ENCODE peak calls at places on chromosomes 7 and 10, in four cellular contexts. N is memory B cell, U is frontal cortex, J is DMS53. R is an unnamed sample.

GRCh38 chr10:88565072-88565471 is 18.0 kb downstream of the RNLS start:
- DNase-seq in N (no peak), U (no peak), J (peak; percentile 66), R (peak; percentile 17)

GRCh38 chr10:49598986-49599385 is 11.1 kb upstream of the SLC18A3 start:
- DNase-seq in N (no peak), U (no peak), J (no peak), R (no peak)

GRCh38 chr7:85070967-85071628 is 115.8 kb downstream of the SEMA3D start:
- DNase-seq in N (no peak), U (no peak), J (no peak), R (no peak)

GRCh38 chr10:123842692-123843385 is 48.8 kb downstream of the CPXM2 start:
- DNase-seq in N (no peak), U (no peak), J (no peak), R (no peak)

GRCh38 chr10:130553846-130554245 is 417.7 kb downstream of the GLRX3 start:
- DNase-seq in N (no peak), U (no peak), J (no peak), R (no peak)

GRCh38 chr10:48589266-48589665 is 15.6 kb downstream of the ARHGAP22 start:
- DNase-seq in N (no peak), U (no peak), J (no peak), R (no peak)

GRCh38 chr10:6579904-6580278 is at the start of gene PRKCQ:
- DNase-seq in N (no peak), U (no peak), J (peak; percentile 73), R (no peak)

GRCh38 chr10:95818663-95819062 is 62.7 kb downstream of the ENTPD1 start:
- DNase-seq in N (no peak), U (no peak), J (no peak), R (no peak)

R was measured in GM18507.